ENCODE peak calls at places on chromosome X, in ten cellular contexts. One of them, this sample, is unnamed.
A peak's percentile ranks its signal among the peaks of the same experiment; 100 is the strongest.

GRCh38 chrX:31600823-31601222 is 529.0 kb upstream of the FTHL17 start:
- DNase-seq in body of pancreas: no peak
- DNase-seq in IMR-90: no peak
- DNase-seq in testis: no peak
- DNase-seq in A549: no peak
- DNase-seq in cardiac muscle cell: no peak
- DNase-seq in HCT116: no peak
- DNase-seq in H9: no peak
- DNase-seq in mesendoderm: no peak
- DNase-seq in prostate gland: no peak
- DNase-seq in this sample: no peak

GRCh38 chrX:75086731-75087195 is 69.3 kb downstream of the ABCB7 start:
- DNase-seq in H9: no peak
- DNase-seq in mesendoderm: no peak
- DNase-seq in HCT116: no peak
- DNase-seq in body of pancreas: no peak
- DNase-seq in testis: no peak
- DNase-seq in IMR-90: no peak
- DNase-seq in A549: no peak
- DNase-seq in prostate gland: no peak
- DNase-seq in cardiac muscle cell: peak; percentile 56
- DNase-seq in this sample: no peak

GRCh38 chrX:39969099-39969825 is 128.5 kb downstream of the BCOR start:
- DNase-seq in A549: no peak
- DNase-seq in cardiac muscle cell: no peak
- DNase-seq in body of pancreas: peak; percentile 12
- DNase-seq in HCT116: no peak
- DNase-seq in mesendoderm: peak; percentile 78
- DNase-seq in testis: no peak
- DNase-seq in prostate gland: no peak
- DNase-seq in H9: peak; percentile 86
- DNase-seq in IMR-90: no peak
- DNase-seq in this sample: no peak

GRCh38 chrX:103517246-103517645 is 2.0 kb downstream of the RAB40A start:
- DNase-seq in cardiac muscle cell: peak; percentile 76
- DNase-seq in A549: no peak
- DNase-seq in body of pancreas: no peak
- DNase-seq in prostate gland: no peak
- DNase-seq in H9: no peak
- DNase-seq in mesendoderm: no peak
- DNase-seq in testis: no peak
- DNase-seq in IMR-90: peak; percentile 63
- DNase-seq in HCT116: no peak
- DNase-seq in this sample: no peak

GRCh38 chrX:150146271-150146888 is 208.1 kb upstream of the EOLA2 start:
- DNase-seq in H9: no peak
- DNase-seq in mesendoderm: peak; percentile 21
- DNase-seq in IMR-90: no peak
- DNase-seq in testis: no peak
- DNase-seq in HCT116: no peak
- DNase-seq in cardiac muscle cell: no peak
- DNase-seq in A549: no peak
- DNase-seq in body of pancreas: peak; percentile 31
- DNase-seq in prostate gland: no peak
- DNase-seq in this sample: no peak

GRCh38 chrX:77493677-77494553 is 46.7 kb downstream of the FGF16 start:
- DNase-seq in IMR-90: peak; percentile 88
- DNase-seq in mesendoderm: peak; percentile 94
- DNase-seq in body of pancreas: no peak
- DNase-seq in cardiac muscle cell: peak; percentile 53
- DNase-seq in A549: no peak
- DNase-seq in prostate gland: no peak
- DNase-seq in HCT116: no peak
- DNase-seq in H9: peak; percentile 85
- DNase-seq in testis: no peak
- DNase-seq in this sample: peak; percentile 5

GRCh38 chrX:78029663-78030062 is 60.2 kb upstream of the PGAM4 start:
- DNase-seq in cardiac muscle cell: peak; percentile 40
- DNase-seq in body of pancreas: peak; percentile 52
- DNase-seq in mesendoderm: peak; percentile 18
- DNase-seq in H9: no peak
- DNase-seq in IMR-90: peak; percentile 33
- DNase-seq in HCT116: no peak
- DNase-seq in A549: peak; percentile 6
- DNase-seq in prostate gland: peak; percentile 10
- DNase-seq in testis: peak; percentile 14
- DNase-seq in this sample: no peak

GRCh38 chrX:24987731-24988130 is 28.0 kb downstream of the ARX start:
- DNase-seq in prostate gland: no peak
- DNase-seq in cardiac muscle cell: no peak
- DNase-seq in mesendoderm: no peak
- DNase-seq in A549: no peak
- DNase-seq in H9: no peak
- DNase-seq in body of pancreas: no peak
- DNase-seq in testis: no peak
- DNase-seq in HCT116: no peak
- DNase-seq in IMR-90: no peak
- DNase-seq in this sample: no peak

GRCh38 chrX:54695816-54696487 is 102.1 kb downstream of the ITIH6 start:
- DNase-seq in body of pancreas: no peak
- DNase-seq in H9: no peak
- DNase-seq in HCT116: no peak
- DNase-seq in testis: no peak
- DNase-seq in mesendoderm: peak; percentile 10
- DNase-seq in prostate gland: no peak
- DNase-seq in IMR-90: no peak
- DNase-seq in cardiac muscle cell: no peak
- DNase-seq in A549: no peak
- DNase-seq in this sample: no peak

GRCh38 chrX:35711281-35711680 is 86.9 kb upstream of the MAGEB16 start:
- DNase-seq in IMR-90: no peak
- DNase-seq in A549: no peak
- DNase-seq in cardiac muscle cell: no peak
- DNase-seq in H9: no peak
- DNase-seq in HCT116: no peak
- DNase-seq in body of pancreas: no peak
- DNase-seq in prostate gland: no peak
- DNase-seq in testis: no peak
- DNase-seq in mesendoderm: no peak
- DNase-seq in this sample: no peak

GRCh38 chrX:110944323-110944761 is 148.7 kb upstream of the CHRDL1 start:
- DNase-seq in H9: peak; percentile 62
- DNase-seq in A549: no peak
- DNase-seq in testis: peak; percentile 54
- DNase-seq in prostate gland: peak; percentile 5
- DNase-seq in HCT116: no peak
- DNase-seq in IMR-90: no peak
- DNase-seq in body of pancreas: peak; percentile 47
- DNase-seq in cardiac muscle cell: no peak
- DNase-seq in mesendoderm: peak; percentile 34
- DNase-seq in this sample: no peak

GRCh38 chrX:47571215-47571614 is 10.2 kb downstream of the ARAF start:
- DNase-seq in cardiac muscle cell: no peak
- DNase-seq in testis: peak; percentile 35
- DNase-seq in HCT116: no peak
- DNase-seq in H9: no peak
- DNase-seq in IMR-90: no peak
- DNase-seq in mesendoderm: no peak
- DNase-seq in prostate gland: no peak
- DNase-seq in body of pancreas: no peak
- DNase-seq in A549: no peak
- DNase-seq in this sample: no peak

GRCh38 chrX:47573334-47574095 is 8.7 kb upstream of the TIMP1 start:
- DNase-seq in prostate gland: peak; percentile 14
- DNase-seq in mesendoderm: peak; percentile 93
- DNase-seq in cardiac muscle cell: peak; percentile 84
- DNase-seq in IMR-90: peak; percentile 73
- DNase-seq in HCT116: no peak
- DNase-seq in testis: peak; percentile 58
- DNase-seq in body of pancreas: no peak
- DNase-seq in A549: no peak
- DNase-seq in H9: peak; percentile 87
- DNase-seq in this sample: no peak

GRCh38 chrX:47570794-47571193 is 9.8 kb downstream of the ARAF start:
- DNase-seq in A549: no peak
- DNase-seq in H9: no peak
- DNase-seq in HCT116: no peak
- DNase-seq in testis: no peak
- DNase-seq in cardiac muscle cell: no peak
- DNase-seq in mesendoderm: no peak
- DNase-seq in body of pancreas: no peak
- DNase-seq in prostate gland: no peak
- DNase-seq in IMR-90: no peak
- DNase-seq in this sample: no peak

GRCh38 chrX:47572773-47573333 is 9.4 kb upstream of the TIMP1 start:
- DNase-seq in H9: peak; percentile 53
- DNase-seq in A549: no peak
- DNase-seq in IMR-90: no peak
- DNase-seq in mesendoderm: no peak
- DNase-seq in cardiac muscle cell: no peak
- DNase-seq in prostate gland: no peak
- DNase-seq in testis: no peak
- DNase-seq in HCT116: no peak
- DNase-seq in body of pancreas: no peak
- DNase-seq in this sample: no peak

DNA sequence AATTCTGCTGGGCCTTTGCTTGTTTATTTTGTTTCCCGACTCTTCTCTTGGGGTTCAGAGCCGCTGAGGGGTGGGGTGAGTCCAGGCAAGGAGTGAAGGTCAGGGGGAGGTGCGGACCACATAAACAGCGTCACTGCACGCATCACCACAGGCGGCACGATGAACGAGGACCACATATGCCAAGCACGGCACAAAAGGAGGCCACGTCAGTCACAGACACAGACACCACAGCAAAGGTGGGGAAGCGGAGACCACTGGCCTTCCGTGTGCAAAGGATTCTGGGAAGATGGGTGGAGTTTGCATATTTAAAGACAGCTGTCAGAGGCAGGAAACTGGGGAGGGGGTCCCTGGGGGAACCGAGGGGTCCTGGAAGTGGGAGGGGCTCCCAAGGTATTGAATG is 10.3 kb upstream of the TIMP1 start:
- DNase-seq in body of pancreas: no peak
- DNase-seq in A549: no peak
- DNase-seq in H9: no peak
- DNase-seq in mesendoderm: no peak
- DNase-seq in prostate gland: no peak
- DNase-seq in IMR-90: no peak
- DNase-seq in HCT116: no peak
- DNase-seq in testis: no peak
- DNase-seq in cardiac muscle cell: no peak
- DNase-seq in this sample: no peak
- H3K27ac ChIP-seq in body of pancreas: no peak overlapping the region
- H3K27ac ChIP-seq in A549: no peak overlapping the region
- H3K27ac ChIP-seq in H9: no peak overlapping the region
- H3K27ac ChIP-seq in mesendoderm: no peak overlapping the region
- H3K27ac ChIP-seq in prostate gland: no peak overlapping the region
- H3K27ac ChIP-seq in IMR-90: no peak overlapping the region
- H3K27ac ChIP-seq in HCT116: no peak overlapping the region
- H3K27ac ChIP-seq in testis: no peak overlapping the region
- H3K27ac ChIP-seq in cardiac muscle cell: no peak overlapping the region
- H3K27ac ChIP-seq in this sample: no peak overlapping the region

GRCh38 chrX:85051627-85052026 is 48.0 kb downstream of the APOOL start:
- DNase-seq in A549: no peak
- DNase-seq in IMR-90: no peak
- DNase-seq in testis: no peak
- DNase-seq in cardiac muscle cell: no peak
- DNase-seq in mesendoderm: no peak
- DNase-seq in prostate gland: no peak
- DNase-seq in H9: no peak
- DNase-seq in HCT116: no peak
- DNase-seq in body of pancreas: no peak
- DNase-seq in this sample: no peak
- H3K27ac ChIP-seq in A549: peak overlapping the region; percentile 52
- H3K27ac ChIP-seq in IMR-90: no peak overlapping the region
- H3K27ac ChIP-seq in testis: no peak overlapping the region
- H3K27ac ChIP-seq in cardiac muscle cell: no peak overlapping the region
- H3K27ac ChIP-seq in mesendoderm: no peak overlapping the region
- H3K27ac ChIP-seq in prostate gland: no peak overlapping the region
- H3K27ac ChIP-seq in H9: no peak overlapping the region
- H3K27ac ChIP-seq in HCT116: no peak overlapping the region
- H3K27ac ChIP-seq in body of pancreas: no peak overlapping the region
- H3K27ac ChIP-seq in this sample: peak overlapping the region; percentile 71

GRCh38 chrX:64398088-64398487 is 2.8 kb upstream of the MTMR8 start:
- DNase-seq in IMR-90: no peak
- DNase-seq in A549: no peak
- DNase-seq in testis: no peak
- DNase-seq in H9: no peak
- DNase-seq in body of pancreas: no peak
- DNase-seq in prostate gland: no peak
- DNase-seq in mesendoderm: no peak
- DNase-seq in HCT116: no peak
- DNase-seq in cardiac muscle cell: no peak
- DNase-seq in this sample: no peak

GRCh38 chrX:64394874-64395567 is at the start of gene MTMR8:
- DNase-seq in cardiac muscle cell: peak; percentile 0
- DNase-seq in IMR-90: no peak
- DNase-seq in A549: peak; percentile 54
- DNase-seq in body of pancreas: peak; percentile 83
- DNase-seq in prostate gland: peak; percentile 76
- DNase-seq in testis: peak; percentile 81
- DNase-seq in H9: peak; percentile 87
- DNase-seq in HCT116: peak; percentile 41
- DNase-seq in mesendoderm: peak; percentile 88
- DNase-seq in this sample: no peak

GRCh38 chrX:64395568-64395929 is 297 bp upstream of the MTMR8 start:
- DNase-seq in A549: no peak
- DNase-seq in H9: no peak
- DNase-seq in mesendoderm: no peak
- DNase-seq in cardiac muscle cell: no peak
- DNase-seq in prostate gland: no peak
- DNase-seq in HCT116: no peak
- DNase-seq in body of pancreas: no peak
- DNase-seq in testis: no peak
- DNase-seq in IMR-90: no peak
- DNase-seq in this sample: no peak

GRCh38 chrX:64389489-64389888 is 5.8 kb downstream of the MTMR8 start:
- DNase-seq in body of pancreas: no peak
- DNase-seq in prostate gland: no peak
- DNase-seq in H9: no peak
- DNase-seq in testis: no peak
- DNase-seq in mesendoderm: no peak
- DNase-seq in IMR-90: no peak
- DNase-seq in cardiac muscle cell: no peak
- DNase-seq in A549: no peak
- DNase-seq in HCT116: no peak
- DNase-seq in this sample: no peak

GRCh38 chrX:64394059-64394873 is 986 bp downstream of the MTMR8 start:
- DNase-seq in prostate gland: no peak
- DNase-seq in mesendoderm: peak; percentile 16
- DNase-seq in H9: peak; percentile 26
- DNase-seq in IMR-90: no peak
- DNase-seq in HCT116: no peak
- DNase-seq in cardiac muscle cell: no peak
- DNase-seq in A549: no peak
- DNase-seq in body of pancreas: no peak
- DNase-seq in testis: no peak
- DNase-seq in this sample: no peak
- H3K27ac ChIP-seq in prostate gland: no peak overlapping the region
- H3K27ac ChIP-seq in mesendoderm: no peak overlapping the region
- H3K27ac ChIP-seq in H9: no peak overlapping the region
- H3K27ac ChIP-seq in IMR-90: no peak overlapping the region
- H3K27ac ChIP-seq in HCT116: no peak overlapping the region
- H3K27ac ChIP-seq in cardiac muscle cell: no peak overlapping the region
- H3K27ac ChIP-seq in A549: no peak overlapping the region
- H3K27ac ChIP-seq in body of pancreas: no peak overlapping the region
- H3K27ac ChIP-seq in testis: no peak overlapping the region
- H3K27ac ChIP-seq in this sample: no peak overlapping the region

GRCh38 chrX:153880440-153880815 is 5.5 kb downstream of the L1CAM start:
- DNase-seq in body of pancreas: no peak
- DNase-seq in IMR-90: no peak
- DNase-seq in prostate gland: no peak
- DNase-seq in H9: no peak
- DNase-seq in testis: no peak
- DNase-seq in A549: no peak
- DNase-seq in cardiac muscle cell: no peak
- DNase-seq in mesendoderm: no peak
- DNase-seq in HCT116: no peak
- DNase-seq in this sample: no peak
- H3K27ac ChIP-seq in body of pancreas: no peak overlapping the region
- H3K27ac ChIP-seq in IMR-90: no peak overlapping the region
- H3K27ac ChIP-seq in prostate gland: no peak overlapping the region
- H3K27ac ChIP-seq in H9: no peak overlapping the region
- H3K27ac ChIP-seq in testis: no peak overlapping the region
- H3K27ac ChIP-seq in A549: no peak overlapping the region
- H3K27ac ChIP-seq in cardiac muscle cell: no peak overlapping the region
- H3K27ac ChIP-seq in mesendoderm: peak overlapping the region; percentile 69
- H3K27ac ChIP-seq in HCT116: no peak overlapping the region
- H3K27ac ChIP-seq in this sample: no peak overlapping the region